ENCODE peak calls at places on chromosome 2, in seven cellular contexts. I, P, B, R, U, W and K are unnamed samples.

GRCh38 chr2:173109253-173110188 is 33.9 kb downstream of the MAP3K20 start:
- DNase-seq in I (no peak), P (no peak), B (no peak), R (no peak), U (no peak), W (no peak), K (no peak)

GRCh38 chr2:192500550-192501200 is 305.9 kb upstream of the TMEFF2 start:
- DNase-seq in I (no peak), P (no peak), B (no peak), R (no peak), U (no peak), W (no peak), K (no peak)

GRCh38 chr2:83081835-83082522 is 1377.1 kb downstream of the SUCLG1 start:
- DNase-seq in I (no peak), P (no peak), B (no peak), R (no peak), U (no peak), W (no peak), K (no peak)

GRCh38 chr2:240143801-240144648 is 3.6 kb upstream of the OTOS start:
- DNase-seq in I (peak), P (peak), B (peak), R (peak), U (peak), W (peak), K (peak)

GRCh38 chr2:109136542-109136941 is 7.5 kb downstream of the SH3RF3 start:
- DNase-seq in I (no peak), P (no peak), B (no peak), R (no peak), U (no peak), W (no peak), K (no peak)

GRCh38 chr2:206642075-206643025 is at the start of gene FAM237A:
- DNase-seq in I (peak), P (peak), B (no peak), R (no peak), U (no peak), W (peak), K (peak)

GRCh38 chr2:240249423-240250149 is 109.1 kb upstream of the OTOS start:
- DNase-seq in I (no peak), P (no peak), B (no peak), R (no peak), U (no peak), W (no peak), K (no peak)

GRCh38 chr2:151967829-151968722 is 130.8 kb downstream of the CACNB4 start:
- DNase-seq in I (no peak), P (no peak), B (no peak), R (no peak), U (no peak), W (no peak), K (no peak)

GRCh38 chr2:195486520-195486919 is 170.5 kb upstream of the SLC39A10 start:
- DNase-seq in I (no peak), P (no peak), B (no peak), R (no peak), U (no peak), W (no peak), K (no peak)

GRCh38 chr2:15223887-15224286 is 337.2 kb downstream of the NBAS start:
- DNase-seq in I (no peak), P (no peak), B (no peak), R (no peak), U (no peak), W (peak), K (no peak)

GRCh38 chr2:140641163-140641562 is 1489.7 kb downstream of the LRP1B start:
- DNase-seq in I (no peak), P (no peak), B (no peak), R (no peak), U (no peak), W (no peak), K (no peak)

GRCh38 chr2:96499061-96499960 is 5.8 kb downstream of the NEURL3 start:
- DNase-seq in I (no peak), P (no peak), B (no peak), R (no peak), U (no peak), W (no peak), K (no peak)

GRCh38 chr2:178700922-178701342 is 106.3 kb downstream of the TTN start:
- DNase-seq in I (no peak), P (no peak), B (no peak), R (no peak), U (no peak), W (peak), K (no peak)

GRCh38 chr2:203340791-203341487 is 12.7 kb downstream of the ABI2 start:
- DNase-seq in I (no peak), P (no peak), B (no peak), R (no peak), U (no peak), W (no peak), K (no peak)

GRCh38 chr2:65017335-65017734 is 28.1 kb downstream of the SLC1A4 start:
- DNase-seq in I (no peak), P (no peak), B (no peak), R (no peak), U (no peak), W (no peak), K (no peak)

GRCh38 chr2:235746257-235746934 is 252.6 kb downstream of the AGAP1 start:
- DNase-seq in I (peak), P (peak), B (peak), R (no peak), U (no peak), W (peak), K (no peak)

GRCh38 chr2:47785986-47786385 is 3.0 kb downstream of the MSH6 start:
- DNase-seq in I (no peak), P (no peak), B (no peak), R (no peak), U (no peak), W (no peak), K (no peak)

GRCh38 chr2:215607790-215608189 is 171.9 kb upstream of the FN1 start:
- DNase-seq in I (no peak), P (no peak), B (no peak), R (no peak), U (no peak), W (no peak), K (no peak)

GRCh38 chr2:196168181-196168580 is 3.2 kb downstream of the STK17B start:
- DNase-seq in I (no peak), P (no peak), B (no peak), R (no peak), U (no peak), W (no peak), K (no peak)

GRCh38 chr2:197184959-197185586 is 125.5 kb downstream of the ANKRD44 start:
- DNase-seq in I (no peak), P (no peak), B (peak), R (no peak), U (no peak), W (no peak), K (no peak)

GRCh38 chr2:66960161-66960560 is 437.0 kb upstream of the ETAA1 start:
- DNase-seq in I (no peak), P (no peak), B (no peak), R (no peak), U (no peak), W (no peak), K (no peak)

GRCh38 chr2:178395941-178396585 is 54.9 kb downstream of the PRKRA start:
- DNase-seq in I (no peak), P (no peak), B (no peak), R (no peak), U (no peak), W (no peak), K (no peak)

GRCh38 chr2:12321017-12321641 is 395.6 kb upstream of the TRIB2 start:
- DNase-seq in I (no peak), P (no peak), B (peak), R (no peak), U (no peak), W (no peak), K (peak)

GRCh38 chr2:169757778-169758177 is 24.1 kb downstream of the KLHL23 start:
- DNase-seq in I (no peak), P (no peak), B (no peak), R (no peak), U (no peak), W (no peak), K (no peak)

GRCh38 chr2:3348771-3349170 is 28.8 kb downstream of the EIPR1 start:
- DNase-seq in I (no peak), P (no peak), B (no peak), R (no peak), U (no peak), W (no peak), K (no peak)

GRCh38 chr2:167144179-167144898 is 256.1 kb downstream of the XIRP2 start:
- DNase-seq in I (no peak), P (no peak), B (no peak), R (no peak), U (no peak), W (no peak), K (no peak)

GRCh38 chr2:25230626-25231311 is 62.4 kb upstream of the POMC start:
- DNase-seq in I (no peak), P (no peak), B (no peak), R (no peak), U (no peak), W (no peak), K (peak)

GRCh38 chr2:229780856-229781773 is 66.8 kb upstream of the DNER start:
- DNase-seq in I (no peak), P (no peak), B (no peak), R (no peak), U (no peak), W (peak), K (no peak)

GRCh38 chr2:210128961-210129360 is 42.2 kb downstream of the KANSL1L start:
- DNase-seq in I (no peak), P (no peak), B (no peak), R (no peak), U (no peak), W (no peak), K (no peak)

GRCh38 chr2:196238836-196239380 is 67.5 kb upstream of the STK17B start:
- DNase-seq in I (no peak), P (no peak), B (no peak), R (no peak), U (no peak), W (no peak), K (no peak)

GRCh38 chr2:100058014-100058310 is 84.4 kb downstream of the AFF3 start:
- DNase-seq in I (no peak), P (no peak), B (no peak), R (no peak), U (no peak), W (no peak), K (no peak)

GRCh38 chr2:83079007-83079406 is 1380.1 kb downstream of the SUCLG1 start:
- DNase-seq in I (no peak), P (no peak), B (no peak), R (no peak), U (no peak), W (no peak), K (no peak)

GRCh38 chr2:70888389-70888924 is 47.2 kb upstream of the ATP6V1B1 start:
- DNase-seq in I (no peak), P (no peak), B (no peak), R (no peak), U (no peak), W (no peak), K (no peak)

GRCh38 chr2:138036522-138036921 is 72.2 kb downstream of the HNMT start:
- DNase-seq in I (no peak), P (no peak), B (no peak), R (no peak), U (no peak), W (no peak), K (no peak)

GRCh38 chr2:206481056-206481455 is 37.7 kb downstream of the ADAM23 start:
- DNase-seq in I (no peak), P (no peak), B (no peak), R (no peak), U (no peak), W (no peak), K (no peak)